ENCODE peak calls at places on chromosomes 6 and 20, in five cellular contexts. One of them, this sample, is unnamed.

GRCh38 chr6:107676002-107676401 is 148.1 kb downstream of the SCML4 start:
- DNase-seq in lung: no peak
- DNase-seq in uterus: peak
- DNase-seq in suprapubic skin: no peak
- DNase-seq in Panc1: no peak
- DNase-seq in this sample: peak

GRCh38 chr6:144847906-144848305 is 562.8 kb downstream of the UTRN start:
- DNase-seq in lung: no peak
- DNase-seq in uterus: no peak
- DNase-seq in suprapubic skin: no peak
- DNase-seq in Panc1: no peak
- DNase-seq in this sample: no peak

GRCh38 chr6:165184192-165184979 is 125.0 kb downstream of the C6orf118 start:
- DNase-seq in lung: no peak
- DNase-seq in uterus: no peak
- DNase-seq in suprapubic skin: no peak
- DNase-seq in Panc1: no peak
- DNase-seq in this sample: peak

GRCh38 chr6:111478749-111479148 is 4.3 kb downstream of the REV3L start:
- DNase-seq in lung: no peak
- DNase-seq in uterus: no peak
- DNase-seq in suprapubic skin: no peak
- DNase-seq in Panc1: peak
- DNase-seq in this sample: peak

GRCh38 chr6:41536884-41537347 is 9.3 kb upstream of the FOXP4 start:
- DNase-seq in lung: peak
- DNase-seq in uterus: no peak
- DNase-seq in suprapubic skin: no peak
- DNase-seq in Panc1: no peak
- DNase-seq in this sample: no peak

GRCh38 chr6:145508107-145508506 is 227.2 kb downstream of the EPM2A start:
- DNase-seq in lung: no peak
- DNase-seq in uterus: no peak
- DNase-seq in suprapubic skin: no peak
- DNase-seq in Panc1: no peak
- DNase-seq in this sample: no peak

GRCh38 chr6:89799756-89800155 is 19.8 kb downstream of the MDN1 start:
- DNase-seq in lung: no peak
- DNase-seq in uterus: no peak
- DNase-seq in suprapubic skin: no peak
- DNase-seq in Panc1: no peak
- DNase-seq in this sample: no peak

GRCh38 chr20:14069796-14070195 is 74.5 kb downstream of the MACROD2 start:
- DNase-seq in lung: no peak
- DNase-seq in uterus: no peak
- DNase-seq in suprapubic skin: no peak
- DNase-seq in Panc1: no peak
- DNase-seq in this sample: peak

GRCh38 chr6:168052291-168052891 is 26.6 kb downstream of the FRMD1 start:
- DNase-seq in lung: no peak
- DNase-seq in uterus: no peak
- DNase-seq in suprapubic skin: no peak
- DNase-seq in Panc1: no peak
- DNase-seq in this sample: no peak

GRCh38 chr20:35743693-35744491 is 1.8 kb upstream of the RBM39 start:
- DNase-seq in lung: no peak
- DNase-seq in uterus: no peak
- DNase-seq in suprapubic skin: no peak
- DNase-seq in Panc1: no peak
- DNase-seq in this sample: no peak

GRCh38 chr6:164928366-164929154 is 380.8 kb downstream of the C6orf118 start:
- DNase-seq in lung: no peak
- DNase-seq in uterus: no peak
- DNase-seq in suprapubic skin: no peak
- DNase-seq in Panc1: no peak
- DNase-seq in this sample: peak

GRCh38 chr6:168273483-168274045 is 46.0 kb downstream of the DACT2 start:
- DNase-seq in lung: no peak
- DNase-seq in uterus: no peak
- DNase-seq in suprapubic skin: no peak
- DNase-seq in Panc1: no peak
- DNase-seq in this sample: no peak

GRCh38 chr20:34312544-34313217 is 9.5 kb upstream of the AHCY start:
- DNase-seq in lung: peak
- DNase-seq in uterus: peak
- DNase-seq in suprapubic skin: peak
- DNase-seq in Panc1: peak
- DNase-seq in this sample: peak

GRCh38 chr6:136643850-136644596 is 93.8 kb upstream of the MAP7 start:
- DNase-seq in lung: peak
- DNase-seq in uterus: peak
- DNase-seq in suprapubic skin: peak
- DNase-seq in Panc1: peak
- DNase-seq in this sample: peak

GRCh38 chr20:19430641-19431307 is 218.3 kb downstream of the SLC24A3 start:
- DNase-seq in lung: no peak
- DNase-seq in uterus: no peak
- DNase-seq in suprapubic skin: no peak
- DNase-seq in Panc1: no peak
- DNase-seq in this sample: no peak
- TF ChIP-seq CTCF in lung: no peak
- TF ChIP-seq CTCF in uterus: no peak
- TF ChIP-seq CTCF in suprapubic skin: no peak
- TF ChIP-seq CTCF in Panc1: no peak
- TF ChIP-seq CTCF in this sample: no peak

DNA sequence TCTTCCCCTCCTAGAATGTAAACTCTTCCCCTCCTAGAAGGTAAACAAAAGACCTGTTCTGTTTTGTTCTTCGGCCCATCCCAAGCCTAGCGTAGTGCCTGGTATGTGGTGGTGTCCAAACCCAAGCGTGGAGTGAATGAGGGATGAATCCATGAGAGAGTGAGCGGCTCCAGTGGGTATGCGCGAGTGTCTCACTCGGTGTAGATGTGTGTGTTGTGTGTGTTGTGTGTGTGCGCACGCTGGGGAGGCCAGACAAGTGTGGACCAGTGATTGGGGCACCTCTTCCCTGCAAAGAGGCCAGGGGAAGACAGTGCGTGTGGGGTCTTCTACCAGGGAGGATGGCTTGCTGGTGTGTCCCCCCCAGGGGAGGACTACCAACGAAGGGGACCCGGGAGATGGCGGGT is 392 bp upstream of the SLC2A10 start:
- DNase-seq in lung: no peak
- DNase-seq in uterus: no peak
- DNase-seq in suprapubic skin: no peak
- DNase-seq in Panc1: no peak
- DNase-seq in this sample: no peak
- H3K4me3 ChIP-seq in lung: no peak
- H3K4me3 ChIP-seq in uterus: peak
- H3K4me3 ChIP-seq in suprapubic skin: peak
- H3K4me3 ChIP-seq in Panc1: peak
- H3K4me3 ChIP-seq in this sample: peak

GRCh38 chr6:95186710-95187109 is 390.6 kb upstream of the MANEA start:
- DNase-seq in lung: no peak
- DNase-seq in uterus: no peak
- DNase-seq in suprapubic skin: no peak
- DNase-seq in Panc1: no peak
- DNase-seq in this sample: no peak

DNA sequence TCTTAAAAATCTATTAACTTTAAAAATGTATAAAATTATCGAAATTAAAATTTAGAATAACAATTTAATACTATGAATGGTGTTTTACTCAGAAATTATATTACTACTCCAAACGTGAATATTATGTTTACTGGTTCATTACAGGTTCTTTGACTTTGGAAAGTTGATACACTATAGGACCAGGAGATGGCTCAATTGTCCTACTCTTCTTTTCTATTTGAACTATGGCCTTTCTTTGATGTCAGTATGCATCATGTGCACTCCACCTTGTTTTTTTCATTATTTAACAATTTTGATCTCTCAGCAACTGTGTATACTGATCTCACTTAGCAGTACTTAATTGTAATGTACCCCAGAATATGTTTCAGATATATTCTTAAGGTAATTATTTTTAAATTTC is 391.5 kb upstream of the MANEA start:
- DNase-seq in lung: no peak
- DNase-seq in uterus: no peak
- DNase-seq in suprapubic skin: no peak
- DNase-seq in Panc1: no peak
- DNase-seq in this sample: no peak
- TF ChIP-seq CTCF in lung: no peak
- TF ChIP-seq CTCF in uterus: no peak
- TF ChIP-seq CTCF in suprapubic skin: no peak
- TF ChIP-seq CTCF in Panc1: no peak
- TF ChIP-seq CTCF in this sample: no peak

GRCh38 chr20:47360489-47361267 is 4.2 kb upstream of the ZMYND8 start:
- DNase-seq in lung: peak
- DNase-seq in uterus: peak
- DNase-seq in suprapubic skin: peak
- DNase-seq in Panc1: no peak
- DNase-seq in this sample: peak
- H3K4me3 ChIP-seq in lung: no peak
- H3K4me3 ChIP-seq in uterus: no peak
- H3K4me3 ChIP-seq in suprapubic skin: peak
- H3K4me3 ChIP-seq in Panc1: peak
- H3K4me3 ChIP-seq in this sample: peak

GRCh38 chr6:153104220-153104619 is 26.9 kb downstream of the RGS17 start:
- DNase-seq in lung: no peak
- DNase-seq in uterus: no peak
- DNase-seq in suprapubic skin: no peak
- DNase-seq in Panc1: no peak
- DNase-seq in this sample: no peak

GRCh38 chr6:153106021-153106420 is 25.1 kb downstream of the RGS17 start:
- DNase-seq in lung: no peak
- DNase-seq in uterus: no peak
- DNase-seq in suprapubic skin: no peak
- DNase-seq in Panc1: no peak
- DNase-seq in this sample: no peak

GRCh38 chr6:153103256-153103655 is 27.8 kb downstream of the RGS17 start:
- DNase-seq in lung: no peak
- DNase-seq in uterus: no peak
- DNase-seq in suprapubic skin: no peak
- DNase-seq in Panc1: no peak
- DNase-seq in this sample: no peak

DNA sequence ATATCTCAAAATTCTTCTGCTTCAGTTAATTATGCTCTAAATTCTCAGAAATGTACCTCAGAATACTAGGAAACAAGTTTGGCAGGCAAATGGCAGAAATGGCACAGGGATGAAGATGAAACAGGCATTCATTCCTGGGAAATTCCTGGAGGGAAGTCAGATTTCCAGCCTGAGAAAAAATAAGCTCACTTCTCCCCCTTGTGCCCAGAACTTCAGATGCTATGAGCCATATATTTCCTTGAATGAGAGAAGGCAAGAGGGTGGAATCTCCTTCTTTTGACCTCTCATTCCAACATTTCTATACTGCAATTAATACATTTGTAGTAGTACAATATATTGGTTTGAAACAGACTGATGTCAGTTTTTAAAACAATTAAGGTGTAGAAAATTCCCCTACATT is 22.8 kb downstream of the RGS17 start:
- DNase-seq in lung: no peak
- DNase-seq in uterus: no peak
- DNase-seq in suprapubic skin: no peak
- DNase-seq in Panc1: no peak
- DNase-seq in this sample: peak
- TF ChIP-seq CTCF in lung: no peak
- TF ChIP-seq CTCF in uterus: no peak
- TF ChIP-seq CTCF in suprapubic skin: no peak
- TF ChIP-seq CTCF in Panc1: peak
- TF ChIP-seq CTCF in this sample: peak

DNA sequence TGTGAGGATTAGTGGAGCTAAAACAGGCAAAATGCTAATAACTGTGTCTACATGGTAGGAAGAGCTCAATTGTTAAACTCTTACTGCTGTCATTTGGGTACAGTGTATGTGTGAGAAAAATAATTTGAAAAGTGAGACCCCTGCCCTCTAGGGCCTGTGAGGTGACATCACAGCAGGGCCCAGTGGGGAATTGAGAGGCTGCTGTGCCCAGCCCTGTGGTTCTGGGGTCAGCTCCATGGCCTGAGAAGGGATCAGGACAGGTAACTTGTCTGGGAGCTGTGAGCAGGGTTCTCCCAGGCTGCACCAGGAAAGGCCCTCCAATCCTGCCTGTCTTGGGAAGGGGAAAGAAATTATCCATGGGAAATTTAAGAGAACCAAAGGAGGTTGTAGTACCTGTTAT is 1.3 kb downstream of the SIRPB1 start:
- DNase-seq in lung: no peak
- DNase-seq in uterus: no peak
- DNase-seq in suprapubic skin: no peak
- DNase-seq in Panc1: no peak
- DNase-seq in this sample: no peak
- H3K4me3 ChIP-seq in lung: no peak
- H3K4me3 ChIP-seq in uterus: no peak
- H3K4me3 ChIP-seq in suprapubic skin: no peak
- H3K4me3 ChIP-seq in Panc1: no peak
- H3K4me3 ChIP-seq in this sample: no peak

GRCh38 chr6:116015983-116016382 is 44.7 kb downstream of the FRK start:
- DNase-seq in lung: no peak
- DNase-seq in uterus: no peak
- DNase-seq in suprapubic skin: no peak
- DNase-seq in Panc1: no peak
- DNase-seq in this sample: no peak
- TF ChIP-seq CTCF in lung: no peak
- TF ChIP-seq CTCF in uterus: no peak
- TF ChIP-seq CTCF in suprapubic skin: no peak
- TF ChIP-seq CTCF in Panc1: no peak
- TF ChIP-seq CTCF in this sample: no peak

GRCh38 chr20:31967830-31968249 is at the start of gene XKR7:
- DNase-seq in lung: no peak
- DNase-seq in uterus: no peak
- DNase-seq in suprapubic skin: no peak
- DNase-seq in Panc1: no peak
- DNase-seq in this sample: no peak
- H3K4me3 ChIP-seq in lung: peak
- H3K4me3 ChIP-seq in uterus: no peak
- H3K4me3 ChIP-seq in suprapubic skin: peak
- H3K4me3 ChIP-seq in Panc1: peak
- H3K4me3 ChIP-seq in this sample: no peak

DNA sequence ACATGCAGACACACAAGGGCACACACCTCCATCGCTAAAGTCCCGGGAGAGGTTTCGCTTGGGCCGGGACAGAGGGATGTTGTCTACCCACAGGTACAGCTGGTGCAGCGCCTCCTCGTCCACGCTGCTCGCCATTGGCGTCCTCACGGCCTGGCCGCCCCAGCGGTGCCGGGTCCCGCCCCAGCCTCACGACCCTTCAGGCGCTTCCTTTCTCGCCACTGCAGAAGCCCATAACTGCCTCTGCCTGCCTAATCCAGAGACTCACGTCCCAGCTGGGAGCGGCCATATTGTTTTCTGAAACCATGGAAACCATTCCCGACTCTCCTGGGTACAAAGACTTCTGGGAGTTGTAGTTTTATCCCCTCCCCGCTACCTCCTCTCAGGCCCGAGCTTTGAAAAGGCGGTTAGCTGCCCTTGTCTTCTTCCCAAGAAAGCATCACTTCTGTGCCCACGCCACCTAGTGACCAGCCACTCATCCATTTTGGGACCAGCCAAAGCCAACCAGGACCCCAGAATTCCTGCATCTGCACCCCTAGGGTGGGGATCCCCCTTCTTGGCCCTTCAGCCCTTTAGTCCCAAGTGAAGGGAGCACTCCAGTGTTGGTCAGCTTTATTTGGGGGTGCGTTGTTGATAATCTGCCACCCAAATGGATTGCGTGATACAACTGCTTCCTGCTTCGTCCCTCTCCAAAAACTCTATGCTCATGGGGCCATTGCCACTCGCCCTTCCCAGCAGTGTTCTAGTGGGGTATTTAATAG is at the start of gene SPEF1:
- DNase-seq in lung: peak
- DNase-seq in uterus: peak
- DNase-seq in suprapubic skin: no peak
- DNase-seq in Panc1: peak
- DNase-seq in this sample: peak
- TF ChIP-seq CTCF in lung: no peak
- TF ChIP-seq CTCF in uterus: peak
- TF ChIP-seq CTCF in suprapubic skin: peak
- TF ChIP-seq CTCF in Panc1: peak
- TF ChIP-seq CTCF in this sample: peak